ENCODE peak calls at places on chromosomes 7 and 10, in nine cellular contexts. One of them, this sample, is unnamed.

GRCh38 chr7:106365252-106366005 is 80.6 kb upstream of the NAMPT start:
- DNase-seq in thyroid gland: no peak
- DNase-seq in HL-60: peak; percentile 84
- DNase-seq in astrocyte: no peak
- DNase-seq in Karpas-422: peak; percentile 16
- DNase-seq in NCI-H460: peak; percentile 51
- DNase-seq in NCI-H1048: no peak
- DNase-seq in NCI-H1436: no peak
- DNase-seq in T follicular helper cell: no peak
- DNase-seq in this sample: no peak

GRCh38 chr10:130220251-130221185 is 84.3 kb downstream of the GLRX3 start:
- DNase-seq in thyroid gland: no peak
- DNase-seq in HL-60: no peak
- DNase-seq in astrocyte: no peak
- DNase-seq in Karpas-422: no peak
- DNase-seq in NCI-H460: no peak
- DNase-seq in NCI-H1048: no peak
- DNase-seq in NCI-H1436: no peak
- DNase-seq in T follicular helper cell: no peak
- DNase-seq in this sample: no peak

GRCh38 chr10:30353851-30354250 is 4.8 kb upstream of the MTPAP start:
- DNase-seq in thyroid gland: no peak
- DNase-seq in HL-60: no peak
- DNase-seq in astrocyte: peak; percentile 92
- DNase-seq in Karpas-422: no peak
- DNase-seq in NCI-H460: no peak
- DNase-seq in NCI-H1048: no peak
- DNase-seq in NCI-H1436: no peak
- DNase-seq in T follicular helper cell: no peak
- DNase-seq in this sample: no peak

GRCh38 chr7:68306692-68307107 is 1291.6 kb upstream of the AUTS2 start:
- DNase-seq in thyroid gland: no peak
- DNase-seq in HL-60: no peak
- DNase-seq in astrocyte: no peak
- DNase-seq in Karpas-422: no peak
- DNase-seq in NCI-H460: no peak
- DNase-seq in NCI-H1048: no peak
- DNase-seq in NCI-H1436: no peak
- DNase-seq in T follicular helper cell: no peak
- DNase-seq in this sample: no peak

GRCh38 chr10:23399701-23400144 is 39.2 kb upstream of the OTUD1 start:
- DNase-seq in thyroid gland: no peak
- DNase-seq in HL-60: no peak
- DNase-seq in astrocyte: peak; percentile 84
- DNase-seq in Karpas-422: no peak
- DNase-seq in NCI-H460: no peak
- DNase-seq in NCI-H1048: no peak
- DNase-seq in NCI-H1436: no peak
- DNase-seq in T follicular helper cell: no peak
- DNase-seq in this sample: no peak

GRCh38 chr10:97612386-97612785 is 20.9 kb downstream of the MORN4 start:
- DNase-seq in thyroid gland: peak; percentile 20
- DNase-seq in HL-60: peak; percentile 19
- DNase-seq in astrocyte: peak; percentile 31
- DNase-seq in Karpas-422: peak; percentile 62
- DNase-seq in NCI-H460: peak; percentile 53
- DNase-seq in NCI-H1048: no peak
- DNase-seq in NCI-H1436: no peak
- DNase-seq in T follicular helper cell: no peak
- DNase-seq in this sample: no peak

GRCh38 chr10:30980951-30981616 is 50.6 kb downstream of the ZNF438 start:
- DNase-seq in thyroid gland: peak; percentile 85
- DNase-seq in HL-60: no peak
- DNase-seq in astrocyte: peak; percentile 70
- DNase-seq in Karpas-422: no peak
- DNase-seq in NCI-H460: no peak
- DNase-seq in NCI-H1048: no peak
- DNase-seq in NCI-H1436: peak; percentile 36
- DNase-seq in T follicular helper cell: no peak
- DNase-seq in this sample: no peak

GRCh38 chr10:11655839-11656238 is 44.4 kb upstream of the USP6NL start:
- DNase-seq in thyroid gland: no peak
- DNase-seq in HL-60: no peak
- DNase-seq in astrocyte: peak; percentile 8
- DNase-seq in Karpas-422: no peak
- DNase-seq in NCI-H460: no peak
- DNase-seq in NCI-H1048: no peak
- DNase-seq in NCI-H1436: no peak
- DNase-seq in T follicular helper cell: no peak
- DNase-seq in this sample: no peak

This sample was measured in T-helper 17 cell.